ENCODE peak calls at places on chromosomes 16 and 17, in ten cellular contexts. X is K562, I is IMR-90, G is testis, W is uterus, N is GM12878, Q is stomach, D is spleen, P is Peyer's patch, B is ovary. U is an unnamed sample.

GRCh38 chr16:13643412-13643811 is 276.5 kb upstream of the ERCC4 start:
- DNase-seq in P (no peak), D (no peak), I (no peak), B (no peak), X (no peak), G (no peak), N (no peak), W (no peak), Q (no peak), U (no peak)

GRCh38 chr16:65306722-65307121 is 184.9 kb upstream of the CDH11 start:
- DNase-seq in B (no peak), Q (no peak), N (no peak), X (no peak), P (no peak), W (no peak), I (no peak), D (no peak), G (no peak), U (no peak)

GRCh38 chr16:54171855-54172537 is 114.6 kb downstream of the IRX3 start:
- DNase-seq in D (no peak), I (peak), B (no peak), P (no peak), W (no peak), Q (no peak), N (no peak), X (no peak), G (no peak), U (no peak)

GRCh38 chr17:61399131-61400057 is at the start of gene TBX2:
- DNase-seq in I (peak), P (peak), G (peak), W (peak), D (peak), X (no peak), Q (peak), B (peak), N (no peak), U (peak)

GRCh38 chr17:76451480-76451879 is 1.5 kb downstream of the UBE2O start:
- DNase-seq in Q (no peak), X (no peak), W (no peak), P (no peak), D (no peak), I (no peak), G (no peak), B (no peak), N (no peak), U (no peak)

GRCh38 chr16:82755570-82756282 is 129.0 kb downstream of the CDH13 start:
- DNase-seq in G (no peak), I (no peak), Q (no peak), P (no peak), N (no peak), B (no peak), D (no peak), X (peak), W (no peak), U (no peak)

GRCh38 chr17:51820766-51821165 is 337.7 kb downstream of the CA10 start:
- DNase-seq in D (no peak), W (no peak), B (no peak), Q (no peak), N (no peak), G (no peak), X (no peak), I (no peak), P (no peak), U (no peak)

GRCh38 chr17:30808785-30809286 is 15.7 kb downstream of the CRLF3 start:
- DNase-seq in Q (no peak), X (no peak), N (peak), W (no peak), G (no peak), I (no peak), B (peak), D (no peak), P (no peak), U (no peak)

GRCh38 chr17:76672270-76672851 is 28.8 kb upstream of the ST6GALNAC1 start:
- DNase-seq in X (no peak), I (no peak), D (no peak), N (no peak), G (no peak), Q (no peak), P (no peak), W (no peak), B (no peak), U (no peak)

GRCh38 chr16:17056666-17057065 is 414.1 kb downstream of the XYLT1 start:
- DNase-seq in Q (no peak), X (no peak), B (no peak), P (no peak), D (no peak), W (no peak), G (no peak), I (no peak), N (no peak), U (no peak)

GRCh38 chr17:18008496-18009268 is 30.3 kb downstream of the ATPAF2 start:
- DNase-seq in D (no peak), B (no peak), Q (no peak), W (no peak), I (peak), P (no peak), N (no peak), G (no peak), X (no peak), U (no peak)

GRCh38 chr17:61583242-61583641 is 7.8 kb downstream of the NACA2 start:
- DNase-seq in P (no peak), Q (no peak), X (peak), W (no peak), I (peak), N (no peak), G (no peak), D (no peak), B (no peak), U (no peak)

GRCh38 chr16:51402785-51403184 is 251.7 kb upstream of the SALL1 start:
- DNase-seq in B (no peak), N (no peak), W (no peak), I (no peak), X (no peak), G (no peak), Q (peak), P (no peak), D (no peak), U (no peak)

DNA sequence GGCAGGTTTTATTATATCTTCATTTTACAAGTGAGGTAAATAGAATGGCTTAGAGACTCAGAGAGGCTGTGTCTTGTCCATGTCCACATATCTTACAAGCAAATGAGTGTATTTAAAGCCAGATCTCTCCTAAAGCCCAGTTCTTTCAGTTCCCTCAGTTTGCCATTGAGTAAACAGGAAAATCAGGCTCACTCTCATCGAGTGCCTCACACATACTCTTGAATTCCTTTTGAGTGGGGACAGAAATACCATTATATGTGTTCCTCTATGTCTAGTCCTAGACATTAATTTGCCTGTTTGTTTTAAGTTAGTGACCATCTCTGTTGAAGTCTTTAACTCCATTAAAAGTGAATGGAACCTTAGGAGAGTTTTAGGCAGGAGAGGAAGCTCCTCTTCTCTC is 40.1 kb downstream of the BPTF start:
- DNase-seq in W (no peak), G (no peak), X (no peak), I (peak), P (no peak), N (no peak), D (no peak), B (no peak), Q (no peak), U (no peak)
- H3K27ac ChIP-seq in W (no peak), G (no peak), X (no peak), I (no peak), P (no peak), N (no peak), D (no peak), B (no peak), Q (no peak), U (no peak)

GRCh38 chr16:85316321-85316919 is 204.1 kb upstream of the CIBAR2 start:
- DNase-seq in P (peak), X (peak), I (peak), W (no peak), D (peak), N (no peak), B (peak), Q (peak), G (peak), U (no peak)

GRCh38 chr16:85314633-85315032 is 202.4 kb upstream of the CIBAR2 start:
- DNase-seq in W (no peak), B (no peak), G (no peak), P (no peak), N (no peak), D (no peak), X (no peak), Q (no peak), I (no peak), U (no peak)

GRCh38 chr16:85316944-85317343 is 204.7 kb upstream of the CIBAR2 start:
- DNase-seq in B (no peak), G (no peak), N (no peak), X (no peak), W (no peak), Q (no peak), D (no peak), P (no peak), I (no peak), U (no peak)

GRCh38 chr16:85317704-85318103 is 205.4 kb upstream of the CIBAR2 start:
- DNase-seq in B (no peak), I (no peak), P (no peak), Q (no peak), G (no peak), X (no peak), D (no peak), N (no peak), W (no peak), U (no peak)

DNA sequence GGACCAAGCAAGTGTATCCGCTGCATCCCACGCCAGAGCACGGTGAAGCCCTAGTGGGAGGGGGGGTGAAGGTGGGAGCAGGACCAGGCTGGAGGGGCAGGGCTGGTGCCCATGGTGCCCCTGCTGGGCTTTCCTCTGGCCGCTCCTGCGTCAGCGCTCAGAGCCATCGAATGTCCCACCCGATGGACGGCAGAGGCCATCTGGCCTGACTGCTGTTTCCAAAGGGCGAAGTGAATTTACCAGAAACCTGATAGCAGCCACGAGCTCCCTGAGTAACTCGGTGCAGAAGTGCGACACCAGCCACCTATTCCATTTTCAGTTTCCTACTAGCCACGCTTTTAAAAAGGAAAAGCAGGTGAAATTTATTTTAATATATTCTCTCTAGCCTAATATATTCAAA is 203.6 kb upstream of the CIBAR2 start:
- DNase-seq in I (no peak), Q (no peak), W (no peak), P (no peak), X (no peak), N (no peak), D (no peak), B (no peak), G (no peak), U (no peak)
- TF ChIP-seq POLR2A in I (no peak), Q (no peak), W (no peak), P (no peak), X (no peak), N (no peak), D (no peak), B (no peak), G (no peak), U (no peak)

GRCh38 chr17:80730739-80731138 is 186.1 kb downstream of the RPTOR start:
- DNase-seq in B (no peak), I (no peak), G (no peak), N (no peak), W (no peak), Q (no peak), X (no peak), P (no peak), D (no peak), U (no peak)

GRCh38 chr17:80729016-80729415 is 184.4 kb downstream of the RPTOR start:
- DNase-seq in X (no peak), B (no peak), P (no peak), D (no peak), Q (no peak), N (no peak), W (no peak), G (no peak), I (no peak), U (no peak)

GRCh38 chr17:80727409-80727755 is 182.7 kb downstream of the RPTOR start:
- DNase-seq in Q (no peak), D (no peak), W (no peak), G (no peak), P (no peak), N (no peak), X (no peak), B (no peak), I (no peak), U (no peak)

GRCh38 chr17:80732268-80732667 is 187.6 kb downstream of the RPTOR start:
- DNase-seq in W (no peak), P (no peak), I (peak), D (no peak), Q (no peak), X (no peak), G (no peak), B (no peak), N (no peak), U (no peak)

GRCh38 chr17:80731255-80731840 is 186.7 kb downstream of the RPTOR start:
- DNase-seq in B (no peak), P (no peak), W (no peak), G (no peak), D (no peak), X (no peak), Q (no peak), N (no peak), I (no peak), U (no peak)
- H3K27ac ChIP-seq in B (no peak), P (no peak), W (no peak), G (no peak), D (no peak), X (no peak), Q (no peak), N (no peak), I (no peak), U (no peak)

DNA sequence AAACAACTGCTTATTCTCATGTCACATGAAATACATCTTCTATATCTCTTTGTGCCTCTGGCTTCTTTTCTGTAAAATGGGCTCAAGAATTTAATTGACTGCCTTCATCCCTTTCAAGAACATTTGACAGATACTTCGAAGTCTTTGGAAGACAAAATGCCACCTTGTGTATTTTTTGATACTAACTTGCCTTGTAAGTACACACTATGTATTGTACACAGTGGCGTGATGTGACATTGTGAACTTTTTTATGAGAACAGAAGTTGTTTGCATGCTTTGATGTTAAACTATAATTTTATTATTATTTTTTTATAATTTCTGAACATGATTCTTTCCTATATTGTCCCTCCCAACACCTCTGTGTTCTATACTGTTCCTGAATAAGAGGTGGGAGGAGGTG is 73.7 kb downstream of the MAP2K4 start:
- DNase-seq in G (no peak), P (no peak), N (no peak), B (no peak), D (no peak), I (no peak), Q (no peak), X (no peak), W (no peak), U (no peak)
- TF ChIP-seq POLR2A in G (no peak), P (no peak), N (no peak), B (no peak), D (no peak), I (no peak), Q (no peak), X (no peak), W (no peak), U (no peak)

GRCh38 chr16:88917915-88918627 is 51.6 kb upstream of the PABPN1L start:
- DNase-seq in X (no peak), W (no peak), P (no peak), G (no peak), B (no peak), Q (no peak), N (no peak), I (no peak), D (no peak), U (no peak)

GRCh38 chr16:88913870-88914269 is 47.4 kb upstream of the PABPN1L start:
- DNase-seq in X (no peak), I (no peak), G (no peak), B (no peak), N (no peak), W (no peak), D (no peak), P (no peak), Q (no peak), U (no peak)

GRCh38 chr16:88914750-88915368 is 48.4 kb upstream of the PABPN1L start:
- DNase-seq in W (no peak), D (no peak), I (peak), X (no peak), Q (no peak), N (no peak), B (no peak), P (no peak), G (peak), U (peak)

GRCh38 chr16:88915639-88916327 is 49.3 kb upstream of the PABPN1L start:
- DNase-seq in X (no peak), B (no peak), W (no peak), Q (no peak), I (no peak), D (no peak), P (no peak), N (no peak), G (no peak), U (no peak)

GRCh38 chr16:88917146-88917914 is 50.9 kb upstream of the PABPN1L start:
- DNase-seq in D (no peak), N (no peak), P (no peak), B (no peak), W (no peak), I (no peak), G (no peak), Q (no peak), X (no peak), U (no peak)
- H3K27ac ChIP-seq in D (peak), N (no peak), P (no peak), B (no peak), W (no peak), I (no peak), G (no peak), Q (no peak), X (no peak), U (no peak)

DNA sequence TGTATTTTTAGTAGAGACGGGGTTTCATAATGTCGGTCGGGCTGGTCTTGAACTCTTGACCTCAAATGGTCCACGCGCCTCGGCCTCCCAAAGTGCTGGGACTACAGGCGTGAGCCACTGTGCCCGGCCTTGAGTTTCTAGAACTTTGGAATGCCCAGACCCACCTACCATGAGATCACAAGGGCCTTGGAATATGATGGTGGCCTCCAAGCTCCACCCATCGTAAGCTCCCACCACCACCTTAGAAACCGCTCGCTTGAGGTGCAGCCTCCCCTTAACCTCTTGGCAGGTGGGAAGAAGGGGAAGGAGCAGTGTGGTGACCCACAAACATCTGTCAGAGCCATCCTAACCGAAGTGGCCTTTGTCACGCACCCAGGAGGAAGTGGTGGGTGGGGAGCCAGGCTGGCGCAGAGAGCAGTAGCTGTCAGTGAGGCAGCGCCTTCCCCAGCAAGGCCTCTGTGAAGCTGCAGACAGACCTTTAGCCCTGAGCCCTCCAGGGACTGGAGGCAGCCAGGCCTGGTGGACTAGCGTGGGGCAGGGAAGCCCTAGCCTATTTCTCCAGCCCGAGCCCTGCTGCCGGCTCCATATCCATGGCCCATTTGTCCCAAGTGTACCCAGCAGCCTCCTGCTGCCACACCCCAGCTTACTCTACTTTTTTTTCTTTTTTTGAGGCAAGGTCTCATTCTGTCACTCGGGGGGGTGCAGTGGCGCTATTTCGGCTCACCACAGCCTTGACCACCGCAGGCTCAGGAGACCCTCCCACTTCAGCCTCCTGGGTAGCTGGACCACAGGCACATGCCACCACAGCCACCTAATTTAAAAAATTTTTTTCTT is 13.1 kb upstream of the SEPHS2 start:
- DNase-seq in D (peak), W (no peak), B (no peak), I (no peak), G (no peak), N (peak), X (no peak), P (peak), Q (peak), U (no peak)
- TF ChIP-seq POLR2A in D (no peak), W (no peak), B (no peak), I (no peak), G (no peak), N (peak), X (no peak), P (no peak), Q (no peak), U (no peak)

U was measured in tibial nerve.